ENCODE peak calls at places on chromosomes 4 and X, in seven cellular contexts. U is RCC 7860; C is A549; X is NCI-H345; Y is left cardiac atrium; G is cardiac muscle cell; L is activated CD4-positive, alpha-beta T cell treated with anti-CD3 and anti-CD28 coated beads for 36 hours. H is an unnamed sample.

GRCh38 chrX:13463608-13464007 is 105.8 kb upstream of the EGFL6 start:
- DNase-seq in L (no peak), U (no peak), X (peak; percentile 39), C (peak; percentile 6), Y (no peak), G (peak; percentile 85), H (peak; percentile 64)

GRCh38 chr4:38856524-38857337 is at the start of gene TLR6:
- DNase-seq in U (peak; percentile 60), Y (no peak), X (peak; percentile 61), L (peak; percentile 79), C (peak; percentile 88), G (peak; percentile 66), H (no peak)

GRCh38 chr4:121995790-121996537 is 44.1 kb upstream of the TRPC3 start:
- DNase-seq in U (no peak), L (no peak), G (no peak), C (no peak), X (no peak), Y (no peak), H (no peak)

GRCh38 chr4:183139058-183139740 is 40.1 kb downstream of the WWC2 start:
- DNase-seq in X (no peak), C (no peak), G (no peak), U (no peak), Y (no peak), L (no peak), H (no peak)

GRCh38 chr4:140330311-140330900 is 43.0 kb upstream of the SCOC start:
- DNase-seq in C (peak; percentile 41), L (no peak), U (no peak), Y (no peak), G (peak; percentile 63), X (peak; percentile 11), H (no peak)

GRCh38 chr4:184529283-184529682 is 54.9 kb upstream of the IRF2 start:
- DNase-seq in C (no peak), G (no peak), Y (no peak), L (no peak), U (no peak), X (no peak), H (no peak)

GRCh38 chr4:189090174-189090814 is 850.4 kb upstream of the FRG1 start:
- DNase-seq in L (no peak), Y (no peak), C (peak; percentile 30), G (no peak), X (no peak), U (no peak), H (no peak)

GRCh38 chr4:169179609-169180526 is 90.9 kb downstream of the SH3RF1 start:
- DNase-seq in C (no peak), L (no peak), U (no peak), X (no peak), Y (no peak), G (no peak), H (no peak)

H was measured in gastrocnemius medialis.